ENCODE peak calls at places on chromosomes 12 and 14, in four cellular contexts. Z, H, T and F are unnamed samples.

GRCh38 chr14:105196228-105196960 is 15.3 kb upstream of the NUDT14 start:
- DNase-seq in H (peak; percentile 79), T (peak; percentile 78), Z (no peak), F (peak; percentile 90)

GRCh38 chr14:58428011-58428807 is 690 bp downstream of the KIAA0586 start:
- DNase-seq in Z (peak; percentile 63), T (no peak), H (peak; percentile 65), F (peak; percentile 23)

GRCh38 chr14:24398298-24398942 is 383 bp upstream of the NYNRIN start:
- DNase-seq in H (peak; percentile 63), Z (no peak), T (peak; percentile 70), F (peak; percentile 42)

GRCh38 chr12:66647034-66647691 is 31.7 kb downstream of the GRIP1 start:
- DNase-seq in Z (peak; percentile 89), H (no peak), T (no peak), F (no peak)

GRCh38 chr12:51889216-51890134 is 1.6 kb downstream of the ANKRD33 start:
- DNase-seq in T (peak; percentile 44), H (no peak), Z (no peak), F (no peak)

GRCh38 chr14:77063581-77064289 is 34.3 kb upstream of the CIPC start:
- DNase-seq in H (no peak), T (no peak), Z (peak; percentile 83), F (no peak)

GRCh38 chr12:3371018-3371417 is 120.0 kb upstream of the PRMT8 start:
- DNase-seq in H (no peak), Z (no peak), T (peak; percentile 5), F (no peak)

GRCh38 chr12:91098942-91099341 is 12.4 kb downstream of the LUM start:
- DNase-seq in H (no peak), Z (peak; percentile 93), T (no peak), F (no peak)

GRCh38 chr12:100251917-100252316 is 15.0 kb downstream of the DEPDC4 start:
- DNase-seq in H (no peak), Z (no peak), T (no peak), F (no peak)

GRCh38 chr12:16602412-16602811 is 3.5 kb downstream of the LMO3 start:
- DNase-seq in Z (no peak), H (no peak), T (no peak), F (no peak)

GRCh38 chr14:25953532-25954144 is 644.2 kb downstream of the NOVA1 start:
- DNase-seq in H (no peak), Z (no peak), T (no peak), F (no peak)

GRCh38 chr14:35897616-35898111 is 71.5 kb downstream of the BRMS1L start:
- DNase-seq in H (peak; percentile 69), T (peak; percentile 56), Z (no peak), F (peak; percentile 40)

GRCh38 chr12:6540181-6540877 is 6.0 kb downstream of the GAPDH start:
- DNase-seq in Z (peak; percentile 93), T (peak; percentile 98), H (peak; percentile 97), F (no peak)

GRCh38 chr12:14249368-14249767 is 116.1 kb upstream of the ATF7IP start:
- DNase-seq in H (peak; percentile 75), T (no peak), Z (no peak), F (peak; percentile 24)

GRCh38 chr14:46381674-46382073 is 269.9 kb downstream of the RPL10L start:
- DNase-seq in T (peak; percentile 37), H (no peak), Z (no peak), F (no peak)

GRCh38 chr14:68510201-68510600 is 282.7 kb downstream of the ZFP36L1 start:
- DNase-seq in Z (peak; percentile 69), T (no peak), H (no peak), F (no peak)
- H3K4ac ChIP-seq in Z (peak overlapping the region; percentile 89), T (no peak overlapping the region), H (no peak overlapping the region), F (no peak overlapping the region)

GRCh38 chr14:99318959-99319295 is 46.9 kb upstream of the BCL11B start:
- DNase-seq in Z (no peak), T (no peak), H (no peak), F (no peak)

GRCh38 chr14:99321236-99321925 is 49.4 kb upstream of the BCL11B start:
- DNase-seq in Z (no peak), H (no peak), T (no peak), F (no peak)

GRCh38 chr14:99320621-99321235 is 48.7 kb upstream of the BCL11B start:
- DNase-seq in H (no peak), Z (no peak), T (no peak), F (no peak)

GRCh38 chr14:99318091-99318958 is 46.3 kb upstream of the BCL11B start:
- DNase-seq in T (peak; percentile 41), H (peak; percentile 33), Z (no peak), F (no peak)

DNA sequence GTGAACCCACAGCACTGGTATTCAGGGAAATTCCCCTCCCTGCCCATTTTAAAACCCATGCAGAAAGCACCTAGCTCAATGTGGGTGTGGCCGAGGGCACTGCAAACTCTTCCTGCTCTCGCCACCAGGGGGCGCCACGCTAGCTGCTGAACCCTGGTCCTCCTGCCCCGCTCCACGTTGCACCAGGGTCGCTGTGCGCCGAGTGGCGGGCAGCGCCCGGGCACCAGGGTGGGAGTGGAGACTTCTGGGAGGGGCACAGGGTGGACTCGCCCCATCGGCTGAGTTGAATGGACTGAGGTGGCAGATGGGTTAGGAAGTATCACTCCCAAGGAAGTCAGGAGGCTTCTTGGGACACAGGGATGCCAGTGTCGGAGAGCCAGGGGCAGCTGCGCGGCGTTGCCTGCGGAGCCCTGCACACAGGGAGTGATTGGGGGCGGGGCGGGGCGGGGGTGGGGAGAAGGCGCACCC is 48.1 kb upstream of the BCL11B start:
- DNase-seq in Z (peak; percentile 8), T (peak; percentile 84), H (peak; percentile 65), F (peak; percentile 53)
- H4K8ac ChIP-seq in Z (no peak overlapping the region), T (no peak overlapping the region), H (no peak overlapping the region), F (no peak overlapping the region)

DNA sequence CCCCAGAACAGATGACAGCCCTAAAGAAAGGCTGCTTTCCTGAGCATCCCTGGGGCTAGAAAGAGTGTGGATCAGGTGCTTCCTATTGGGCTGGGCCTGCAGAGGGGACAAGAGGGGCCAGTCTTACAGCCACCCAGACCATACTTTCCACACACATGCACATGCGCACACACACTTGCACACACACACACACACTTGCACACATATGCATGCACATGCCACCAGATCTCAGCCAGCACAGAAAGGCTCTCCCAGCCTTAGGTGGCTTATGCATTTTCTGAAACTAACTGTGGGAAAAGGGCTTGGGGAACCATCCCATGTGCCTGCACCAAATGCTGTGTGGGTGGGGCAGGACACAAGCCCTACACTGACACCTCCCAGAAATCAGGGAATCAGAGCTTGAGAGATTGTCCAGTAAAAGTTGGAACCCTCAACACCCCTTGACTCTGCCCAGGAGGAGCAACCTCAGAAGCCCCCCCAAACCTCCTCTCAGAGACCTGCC is 2.5 kb upstream of the DIO3 start:
- DNase-seq in H (no peak), T (no peak), Z (no peak), F (no peak)
- H2BK15ac ChIP-seq in H (no peak overlapping the region), T (no peak overlapping the region), Z (no peak overlapping the region), F (no peak overlapping the region)

GRCh38 chr12:49911213-49911605 is 7.5 kb upstream of the FAIM2 start:
- DNase-seq in Z (no peak), T (no peak), H (no peak), F (no peak)

GRCh38 chr12:49909328-49909727 is 5.6 kb upstream of the FAIM2 start:
- DNase-seq in T (no peak), H (no peak), Z (no peak), F (no peak)

GRCh38 chr12:49907352-49907751 is 3.7 kb upstream of the FAIM2 start:
- DNase-seq in Z (no peak), H (no peak), T (no peak), F (no peak)

GRCh38 chr12:49910331-49911212 is 6.9 kb upstream of the FAIM2 start:
- DNase-seq in T (peak; percentile 63), Z (no peak), H (peak; percentile 61), F (no peak)

DNA sequence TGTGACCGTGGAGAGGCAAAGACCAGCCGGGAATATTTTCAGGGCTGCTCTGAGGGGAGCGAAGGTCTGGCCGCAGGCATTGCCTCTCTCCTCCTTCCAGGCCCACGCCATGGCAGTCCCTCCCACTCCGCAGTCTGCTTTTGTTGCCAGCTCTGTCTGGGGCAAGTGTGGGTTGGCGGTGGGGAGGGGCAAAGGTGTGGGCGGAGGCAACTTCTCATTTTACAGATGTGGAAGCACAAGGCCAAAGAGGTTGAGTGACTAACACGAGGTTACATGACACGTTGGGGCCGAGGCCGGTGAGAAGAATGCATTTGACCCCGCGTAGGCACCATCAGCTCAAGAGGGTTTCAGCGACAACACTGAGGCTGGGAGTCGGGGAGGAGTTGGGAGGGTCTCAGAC is 6.1 kb upstream of the FAIM2 start:
- DNase-seq in Z (peak; percentile 69), T (peak; percentile 85), H (peak; percentile 74), F (peak; percentile 49)
- H3K4ac ChIP-seq in Z (no peak overlapping the region), T (no peak overlapping the region), H (no peak overlapping the region), F (no peak overlapping the region)